ENCODE peak calls at places on chromosome X, in seven cellular contexts. R, C, N, I, A, Y and B are unnamed samples.

GRCh38 chrX:19579485-19579884 is 64.2 kb upstream of the MAP3K15 start:
- DNase-seq in Y (no peak), N (no peak), A (no peak), R (no peak), I (no peak), C (no peak), B (no peak)

GRCh38 chrX:38050806-38051205 is 44.5 kb downstream of the SYTL5 start:
- DNase-seq in A (no peak), N (no peak), Y (no peak), R (no peak), I (no peak), C (no peak), B (no peak)

GRCh38 chrX:64570204-64570603 is 175.0 kb upstream of the MTMR8 start:
- DNase-seq in N (no peak), R (no peak), Y (no peak), C (no peak), I (no peak), A (no peak), B (no peak)

GRCh38 chrX:132958086-132958703 is at the start of gene HS6ST2:
- DNase-seq in A (no peak), N (peak; percentile 21), R (no peak), I (no peak), Y (peak; percentile 10), C (no peak), B (no peak)

GRCh38 chrX:40805404-40805803 is 70.1 kb upstream of the MED14 start:
- DNase-seq in N (no peak), C (no peak), R (no peak), I (no peak), A (no peak), Y (no peak), B (no peak)

GRCh38 chrX:57929373-57929772 is 19.1 kb upstream of the ZXDA start:
- DNase-seq in I (no peak), C (no peak), A (no peak), N (peak; percentile 8), R (no peak), Y (no peak), B (no peak)

GRCh38 chrX:110407910-110408545 is 49.4 kb downstream of the RTL9 start:
- DNase-seq in C (no peak), I (no peak), N (peak; percentile 39), Y (no peak), R (no peak), A (no peak), B (peak; percentile 6)

GRCh38 chrX:154074199-154074598 is 23.3 kb downstream of the MECP2 start:
- DNase-seq in I (no peak), A (no peak), C (no peak), Y (no peak), R (no peak), N (no peak), B (no peak)

GRCh38 chrX:37613898-37614297 is 42.4 kb downstream of the LANCL3 start:
- DNase-seq in Y (no peak), C (no peak), I (no peak), R (no peak), A (no peak), N (no peak), B (no peak)

GRCh38 chrX:24774650-24775049 is 80.9 kb downstream of the POLA1 start:
- DNase-seq in I (no peak), Y (no peak), A (no peak), R (no peak), N (no peak), C (no peak), B (no peak)

GRCh38 chrX:47540754-47541538 is 20.1 kb upstream of the ARAF start:
- DNase-seq in I (peak; percentile 48), C (no peak), N (peak; percentile 78), Y (peak; percentile 39), A (peak; percentile 83), R (peak; percentile 79), B (no peak)

GRCh38 chrX:78708171-78708570 is 39.3 kb upstream of the LPAR4 start:
- DNase-seq in Y (no peak), I (no peak), R (no peak), C (no peak), A (no peak), N (no peak), B (no peak)

GRCh38 chrX:97416461-97416860 is 532.8 kb downstream of the RPA4 start:
- DNase-seq in C (no peak), I (no peak), Y (no peak), N (no peak), A (no peak), R (no peak), B (no peak)

GRCh38 chrX:116781926-116782325 is 319.1 kb upstream of the CT83 start:
- DNase-seq in Y (no peak), A (no peak), N (no peak), I (no peak), R (no peak), C (no peak), B (no peak)

GRCh38 chrX:38220936-38221386 is 290 bp upstream of the SRPX start:
- DNase-seq in Y (peak; percentile 44), R (no peak), N (no peak), I (no peak), C (no peak), A (no peak), B (no peak)

GRCh38 chrX:39163585-39163984 is 362.3 kb downstream of the MID1IP1 start:
- DNase-seq in A (no peak), Y (no peak), I (no peak), R (no peak), C (no peak), N (no peak), B (no peak)

GRCh38 chrX:18101087-18101486 is 119.6 kb downstream of the BEND2 start:
- DNase-seq in A (no peak), Y (no peak), I (no peak), N (no peak), C (no peak), R (no peak), B (no peak)

GRCh38 chrX:149487292-149487691 is 17.8 kb downstream of the IDS start:
- DNase-seq in I (no peak), C (no peak), A (no peak), N (no peak), R (no peak), Y (no peak), B (no peak)

GRCh38 chrX:125295337-125295736 is 24.3 kb upstream of the TEX13C start:
- DNase-seq in A (no peak), R (no peak), C (no peak), N (no peak), Y (no peak), I (no peak), B (no peak)

GRCh38 chrX:113457719-113458118 is 617.1 kb upstream of the AMOT start:
- DNase-seq in R (no peak), N (no peak), Y (no peak), C (no peak), A (no peak), I (no peak), B (no peak)
- H3K27ac ChIP-seq in R (no peak overlapping the region), N (no peak overlapping the region), Y (no peak overlapping the region), C (no peak overlapping the region), A (no peak overlapping the region), I (no peak overlapping the region), B (no peak overlapping the region)

GRCh38 chrX:30275498-30275897 is 28.6 kb downstream of the MAGEB1 start:
- DNase-seq in C (no peak), I (no peak), A (no peak), R (no peak), N (peak; percentile 15), Y (no peak), B (no peak)

GRCh38 chrX:30278365-30278764 is 30.8 kb downstream of the NR0B1 start:
- DNase-seq in A (no peak), N (no peak), I (no peak), Y (no peak), R (no peak), C (no peak), B (no peak)

GRCh38 chrX:30282527-30282926 is 26.7 kb downstream of the NR0B1 start:
- DNase-seq in Y (no peak), I (no peak), N (no peak), A (no peak), C (no peak), R (no peak), B (no peak)

GRCh38 chrX:30283456-30284200 is 25.6 kb downstream of the NR0B1 start:
- DNase-seq in C (no peak), A (no peak), I (no peak), N (peak; percentile 75), Y (no peak), R (no peak), B (no peak)

DNA sequence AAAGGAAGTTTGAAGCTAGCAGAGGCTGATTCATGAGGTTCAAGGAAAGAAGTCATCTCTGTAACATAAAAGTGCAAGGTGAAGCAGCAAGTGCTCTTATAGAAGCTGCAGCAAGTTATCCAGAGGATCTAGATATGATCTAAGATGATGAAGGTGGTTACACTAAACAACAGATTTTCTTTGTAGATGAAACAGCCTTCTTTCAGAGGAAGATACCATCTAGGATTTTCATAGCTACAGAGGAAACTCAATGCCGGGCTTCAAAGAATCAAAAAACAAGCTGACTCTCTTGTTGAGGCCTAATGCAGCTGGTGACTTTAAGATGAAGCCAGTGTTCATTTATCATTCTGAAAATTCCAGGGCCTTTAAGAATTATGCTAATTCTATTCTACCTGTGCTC is 28.8 kb downstream of the NR0B1 start:
- DNase-seq in A (no peak), C (no peak), N (no peak), I (no peak), R (no peak), Y (no peak), B (no peak)
- H3K27ac ChIP-seq in A (no peak overlapping the region), C (no peak overlapping the region), N (no peak overlapping the region), I (no peak overlapping the region), R (no peak overlapping the region), Y (no peak overlapping the region), B (no peak overlapping the region)

GRCh38 chrX:2710496-2710895 is 19.4 kb downstream of the CD99 start:
- DNase-seq in A (no peak), I (no peak), C (no peak), Y (no peak), N (no peak), R (no peak), B (no peak)

GRCh38 chrX:2711441-2711840 is 20.3 kb downstream of the CD99 start:
- DNase-seq in A (no peak), N (no peak), R (no peak), I (no peak), Y (no peak), C (no peak), B (no peak)

GRCh38 chrX:2708016-2708415 is 16.9 kb downstream of the CD99 start:
- DNase-seq in A (no peak), Y (no peak), R (no peak), N (no peak), C (no peak), I (no peak), B (no peak)

GRCh38 chrX:2708601-2709200 is 17.6 kb downstream of the CD99 start:
- DNase-seq in I (no peak), C (no peak), N (no peak), A (peak; percentile 63), R (no peak), Y (no peak), B (no peak)

GRCh38 chrX:2710041-2710471 is 19.0 kb downstream of the CD99 start:
- DNase-seq in N (peak; percentile 51), C (no peak), I (no peak), Y (no peak), A (no peak), R (no peak), B (no peak)
- H3K27ac ChIP-seq in N (peak overlapping the region; percentile 62), C (peak overlapping the region; percentile 40), I (no peak overlapping the region), Y (no peak overlapping the region), A (no peak overlapping the region), R (no peak overlapping the region), B (peak overlapping the region; percentile 57)

DNA sequence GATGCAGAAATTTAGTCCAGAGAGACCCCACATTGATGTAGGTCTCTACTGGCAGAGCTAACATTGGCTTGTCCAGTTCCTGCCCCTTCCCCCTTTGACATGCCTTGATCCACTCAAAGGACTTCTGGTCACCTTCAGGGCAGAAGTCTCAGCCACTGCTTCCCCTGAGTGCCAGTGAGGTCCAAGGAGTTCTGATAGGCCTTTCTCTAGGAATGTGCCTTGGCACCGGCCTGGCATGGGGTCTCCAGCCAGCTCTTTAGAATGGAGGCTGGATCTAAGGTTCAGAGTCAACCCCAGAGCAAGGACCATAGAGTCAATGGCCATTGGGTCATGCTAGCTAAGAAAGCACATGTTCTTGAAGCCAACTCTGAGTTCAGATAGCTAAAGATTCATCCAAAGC is 88.6 kb upstream of the PJA1 start:
- DNase-seq in R (no peak), N (no peak), A (no peak), Y (no peak), I (no peak), C (no peak), B (no peak)
- H3K27ac ChIP-seq in R (no peak overlapping the region), N (no peak overlapping the region), A (no peak overlapping the region), Y (no peak overlapping the region), I (no peak overlapping the region), C (no peak overlapping the region), B (no peak overlapping the region)